ENCODE peak calls at places on chromosomes 6 and 20, in eight cellular contexts. T, N, B, Q, U, J, Z and W are unnamed samples.

GRCh38 chr20:33415948-33416347 is 14.6 kb upstream of the CDK5RAP1 start:
- DNase-seq in T (peak), N (peak), B (peak), Q (peak), U (no peak), J (no peak), Z (peak), W (peak)

GRCh38 chr6:164401871-164402270 is 907.5 kb downstream of the C6orf118 start:
- DNase-seq in T (no peak), N (no peak), B (peak), Q (no peak), U (no peak), J (no peak), Z (no peak), W (no peak)

GRCh38 chr6:90403489-90404381 is 107.1 kb upstream of the BACH2 start:
- DNase-seq in T (peak), N (peak), B (peak), Q (peak), U (no peak), J (no peak), Z (peak), W (no peak)

GRCh38 chr20:19918965-19919329 is 98.2 kb upstream of the NAA20 start:
- DNase-seq in T (no peak), N (no peak), B (no peak), Q (no peak), U (no peak), J (no peak), Z (no peak), W (no peak)

GRCh38 chr6:170108890-170109587 is 181.8 kb downstream of the DLL1 start:
- DNase-seq in T (no peak), N (no peak), B (no peak), Q (no peak), U (no peak), J (no peak), Z (no peak), W (no peak)

GRCh38 chr20:24746351-24746685 is 202.8 kb upstream of the CST7 start:
- DNase-seq in T (no peak), N (no peak), B (no peak), Q (peak), U (peak), J (peak), Z (no peak), W (no peak)

GRCh38 chr20:8895472-8895871 is 173.4 kb upstream of the PLCB4 start:
- DNase-seq in T (no peak), N (no peak), B (no peak), Q (no peak), U (no peak), J (no peak), Z (no peak), W (no peak)

GRCh38 chr6:21228411-21228810 is 365.1 kb upstream of the SOX4 start:
- DNase-seq in T (no peak), N (no peak), B (no peak), Q (peak), U (no peak), J (no peak), Z (no peak), W (no peak)

GRCh38 chr6:13873288-13874190 is 51.2 kb upstream of the RNF182 start:
- DNase-seq in T (peak), N (peak), B (peak), Q (peak), U (peak), J (peak), Z (no peak), W (peak)

GRCh38 chr6:170142559-170142958 is 148.3 kb downstream of the DLL1 start:
- DNase-seq in T (no peak), N (no peak), B (no peak), Q (no peak), U (no peak), J (no peak), Z (no peak), W (no peak)

GRCh38 chr20:8215516-8215915 is 83.5 kb downstream of the PLCB1 start:
- DNase-seq in T (no peak), N (peak), B (no peak), Q (no peak), U (no peak), J (no peak), Z (peak), W (no peak)

GRCh38 chr20:56722042-56722441 is 92.9 kb downstream of the TFAP2C start:
- DNase-seq in T (no peak), N (no peak), B (no peak), Q (no peak), U (no peak), J (no peak), Z (no peak), W (no peak)

GRCh38 chr20:1196634-1197033 is 6.6 kb upstream of the C20orf202 start:
- DNase-seq in T (no peak), N (no peak), B (no peak), Q (no peak), U (no peak), J (no peak), Z (no peak), W (no peak)

GRCh38 chr20:8291873-8292272 is 159.8 kb downstream of the PLCB1 start:
- DNase-seq in T (no peak), N (peak), B (no peak), Q (no peak), U (no peak), J (no peak), Z (peak), W (no peak)

GRCh38 chr20:39645130-39645529 is 683.0 kb downstream of the DHX35 start:
- DNase-seq in T (no peak), N (no peak), B (no peak), Q (no peak), U (no peak), J (no peak), Z (no peak), W (peak)

GRCh38 chr6:142705054-142705453 is 239.9 kb downstream of the HIVEP2 start:
- DNase-seq in T (no peak), N (no peak), B (no peak), Q (no peak), U (no peak), J (no peak), Z (no peak), W (no peak)

GRCh38 chr6:109496036-109496761 is 13.2 kb upstream of the ZBTB24 start:
- DNase-seq in T (no peak), N (no peak), B (no peak), Q (no peak), U (no peak), J (no peak), Z (no peak), W (no peak)

GRCh38 chr20:5154543-5154925 is 27.7 kb downstream of the CDS2 start:
- DNase-seq in T (no peak), N (no peak), B (no peak), Q (no peak), U (no peak), J (no peak), Z (no peak), W (no peak)

GRCh38 chr20:54014301-54014914 is 56.0 kb downstream of the BCAS1 start:
- DNase-seq in T (no peak), N (no peak), B (no peak), Q (no peak), U (no peak), J (no peak), Z (no peak), W (no peak)

GRCh38 chr20:18466574-18466893 is 296 bp downstream of the DZANK1 start:
- DNase-seq in T (no peak), N (no peak), B (no peak), Q (no peak), U (no peak), J (no peak), Z (no peak), W (no peak)

GRCh38 chr6:28347119-28347518 is 2.6 kb upstream of the ZKSCAN3 start:
- DNase-seq in T (no peak), N (no peak), B (peak), Q (no peak), U (no peak), J (no peak), Z (no peak), W (no peak)

GRCh38 chr6:34969662-34970265 is 80.7 kb downstream of the ANKS1A start:
- DNase-seq in T (no peak), N (no peak), B (peak), Q (peak), U (no peak), J (no peak), Z (no peak), W (no peak)

GRCh38 chr6:155290491-155290890 is 23.8 kb downstream of the TFB1M start:
- DNase-seq in T (no peak), N (no peak), B (no peak), Q (no peak), U (no peak), J (no peak), Z (no peak), W (no peak)

GRCh38 chr6:155366325-155366724 is 52.0 kb upstream of the TFB1M start:
- DNase-seq in T (no peak), N (no peak), B (no peak), Q (no peak), U (no peak), J (no peak), Z (no peak), W (no peak)

GRCh38 chr6:144149894-144150672 is at the start of gene STX11:
- DNase-seq in T (peak), N (peak), B (peak), Q (peak), U (peak), J (peak), Z (peak), W (peak)

GRCh38 chr6:80132942-80133517 is 26.6 kb downstream of the BCKDHB start:
- DNase-seq in T (peak), N (peak), B (peak), Q (peak), U (peak), J (no peak), Z (peak), W (peak)

GRCh38 chr6:11264100-11264499 is 31.6 kb upstream of the NEDD9 start:
- DNase-seq in T (no peak), N (no peak), B (peak), Q (no peak), U (no peak), J (no peak), Z (no peak), W (no peak)

GRCh38 chr6:3751019-3751729 is at the start of gene PXDC1:
- DNase-seq in T (no peak), N (peak), B (no peak), Q (peak), U (no peak), J (peak), Z (no peak), W (no peak)

GRCh38 chr6:13466304-13467215 is 20.8 kb downstream of the GFOD1 start:
- DNase-seq in T (no peak), N (no peak), B (no peak), Q (peak), U (no peak), J (no peak), Z (peak), W (no peak)

GRCh38 chr6:2839195-2839981 is 2.3 kb downstream of the SERPINB1 start:
- DNase-seq in T (no peak), N (peak), B (no peak), Q (peak), U (no peak), J (peak), Z (peak), W (no peak)

GRCh38 chr20:31542201-31542842 is 28.1 kb downstream of the HM13 start:
- DNase-seq in T (no peak), N (no peak), B (no peak), Q (peak), U (no peak), J (no peak), Z (no peak), W (no peak)

GRCh38 chr20:44137210-44137781 is 49.7 kb downstream of the JPH2 start:
- DNase-seq in T (no peak), N (peak), B (no peak), Q (no peak), U (no peak), J (no peak), Z (peak), W (no peak)

GRCh38 chr20:35660122-35660937 is 4.4 kb downstream of the CPNE1 start:
- DNase-seq in T (no peak), N (no peak), B (no peak), Q (no peak), U (no peak), J (no peak), Z (no peak), W (no peak)

GRCh38 chr6:167306401-167306998 is 15.4 kb downstream of the UNC93A start:
- DNase-seq in T (no peak), N (peak), B (no peak), Q (no peak), U (no peak), J (no peak), Z (no peak), W (no peak)

GRCh38 chr6:3410385-3411360 is 46.2 kb downstream of the SLC22A23 start:
- DNase-seq in T (peak), N (peak), B (peak), Q (no peak), U (peak), J (peak), Z (peak), W (peak)

GRCh38 chr6:8627085-8627861 is 191.9 kb upstream of the SLC35B3 start:
- DNase-seq in T (no peak), N (peak), B (no peak), Q (peak), U (no peak), J (no peak), Z (peak), W (no peak)

GRCh38 chr20:39136145-39136544 is 174.0 kb downstream of the DHX35 start:
- DNase-seq in T (no peak), N (no peak), B (no peak), Q (no peak), U (no peak), J (no peak), Z (no peak), W (no peak)

GRCh38 chr6:37365791-37366190 is 12.0 kb downstream of the RNF8 start:
- DNase-seq in T (no peak), N (peak), B (peak), Q (no peak), U (no peak), J (no peak), Z (peak), W (no peak)
- TF ChIP-seq CTCF in T (peak), N (peak), B (peak), Q (peak), U (no peak), J (no peak), Z (no peak), W (no peak)

GRCh38 chr20:51042657-51043247 is 19.8 kb upstream of the KCNG1 start:
- DNase-seq in T (no peak), N (no peak), B (no peak), Q (no peak), U (no peak), J (no peak), Z (no peak), W (no peak)
- TF ChIP-seq CTCF in T (peak), N (peak), B (peak), Q (no peak), U (no peak), J (no peak), Z (no peak), W (peak)

GRCh38 chr6:41229716-41230115 is 1.6 kb downstream of the TREML4 start:
- DNase-seq in T (no peak), N (no peak), B (no peak), Q (no peak), U (no peak), J (no peak), Z (no peak), W (no peak)

GRCh38 chr6:41228616-41229015 is 467 bp downstream of the TREML4 start:
- DNase-seq in T (no peak), N (peak), B (peak), Q (peak), U (no peak), J (no peak), Z (no peak), W (no peak)

GRCh38 chr6:41228088-41228487 is at the start of gene TREML4:
- DNase-seq in T (no peak), N (no peak), B (no peak), Q (no peak), U (no peak), J (no peak), Z (no peak), W (no peak)

GRCh38 chr6:41232667-41233066 is 4.5 kb downstream of the TREML4 start:
- DNase-seq in T (no peak), N (no peak), B (no peak), Q (no peak), U (no peak), J (no peak), Z (no peak), W (no peak)

DNA sequence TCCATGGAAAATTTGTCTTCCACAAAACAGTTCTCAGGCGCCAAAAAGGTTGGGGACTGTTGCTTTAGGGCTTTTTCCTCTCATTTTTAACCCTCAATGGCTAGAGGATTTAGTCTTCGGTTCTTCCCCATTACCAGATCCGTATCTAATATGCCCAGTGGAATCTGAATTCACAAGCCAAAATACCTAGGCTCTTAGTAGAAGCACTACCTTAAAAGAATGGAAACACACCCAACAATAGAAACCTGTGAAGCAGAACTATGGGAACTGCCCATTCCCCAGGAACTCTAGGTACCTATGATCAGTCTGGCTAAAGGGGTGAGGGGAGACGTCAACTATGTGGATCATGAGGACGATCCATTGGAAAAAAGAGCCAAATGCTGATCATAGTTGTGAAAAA is 3.1 kb downstream of the TREML4 start:
- DNase-seq in T (no peak), N (no peak), B (no peak), Q (no peak), U (no peak), J (no peak), Z (no peak), W (no peak)
- TF ChIP-seq CTCF in T (no peak), N (no peak), B (no peak), Q (no peak), U (no peak), J (no peak), Z (no peak), W (no peak)

GRCh38 chr6:31888281-31889258 is 8.9 kb downstream of the EHMT2 start:
- DNase-seq in T (peak), N (no peak), B (peak), Q (no peak), U (no peak), J (no peak), Z (no peak), W (peak)
- TF ChIP-seq CTCF in T (peak), N (peak), B (peak), Q (peak), U (peak), J (peak), Z (peak), W (peak)

GRCh38 chr6:152750694-152751093 is at the start of gene VIP:
- DNase-seq in T (peak), N (peak), B (peak), Q (peak), U (no peak), J (no peak), Z (peak), W (peak)

GRCh38 chr6:152746172-152746553 is 4.4 kb upstream of the VIP start:
- DNase-seq in T (no peak), N (peak), B (no peak), Q (peak), U (no peak), J (no peak), Z (peak), W (no peak)

GRCh38 chr6:152749336-152749735 is 1.3 kb upstream of the VIP start:
- DNase-seq in T (no peak), N (no peak), B (no peak), Q (no peak), U (no peak), J (no peak), Z (no peak), W (no peak)

GRCh38 chr6:152745509-152746171 is 5.0 kb upstream of the VIP start:
- DNase-seq in T (no peak), N (no peak), B (no peak), Q (no peak), U (no peak), J (no peak), Z (no peak), W (no peak)

DNA sequence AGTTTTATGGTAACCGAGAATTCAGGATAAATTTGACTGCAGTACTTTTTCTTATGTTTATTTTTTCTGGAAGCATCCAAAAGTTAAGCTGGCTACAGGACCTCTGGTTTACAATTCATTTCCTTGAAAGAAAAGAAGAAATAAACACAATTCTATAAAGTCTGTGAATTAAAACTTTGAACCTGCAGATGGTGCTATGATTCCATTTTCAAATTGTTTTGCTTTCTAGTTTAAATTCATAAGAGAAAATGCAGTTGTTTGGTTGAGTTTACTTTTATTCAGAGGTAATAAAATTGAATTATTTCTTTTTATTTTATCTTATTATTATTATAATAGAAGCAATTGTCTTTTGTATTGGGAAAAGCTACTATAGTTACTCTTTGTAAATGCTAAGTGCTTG is 1.8 kb upstream of the VIP start:
- DNase-seq in T (no peak), N (peak), B (peak), Q (no peak), U (no peak), J (no peak), Z (peak), W (no peak)
- TF ChIP-seq CTCF in T (peak), N (peak), B (peak), Q (peak), U (no peak), J (no peak), Z (no peak), W (peak)

DNA sequence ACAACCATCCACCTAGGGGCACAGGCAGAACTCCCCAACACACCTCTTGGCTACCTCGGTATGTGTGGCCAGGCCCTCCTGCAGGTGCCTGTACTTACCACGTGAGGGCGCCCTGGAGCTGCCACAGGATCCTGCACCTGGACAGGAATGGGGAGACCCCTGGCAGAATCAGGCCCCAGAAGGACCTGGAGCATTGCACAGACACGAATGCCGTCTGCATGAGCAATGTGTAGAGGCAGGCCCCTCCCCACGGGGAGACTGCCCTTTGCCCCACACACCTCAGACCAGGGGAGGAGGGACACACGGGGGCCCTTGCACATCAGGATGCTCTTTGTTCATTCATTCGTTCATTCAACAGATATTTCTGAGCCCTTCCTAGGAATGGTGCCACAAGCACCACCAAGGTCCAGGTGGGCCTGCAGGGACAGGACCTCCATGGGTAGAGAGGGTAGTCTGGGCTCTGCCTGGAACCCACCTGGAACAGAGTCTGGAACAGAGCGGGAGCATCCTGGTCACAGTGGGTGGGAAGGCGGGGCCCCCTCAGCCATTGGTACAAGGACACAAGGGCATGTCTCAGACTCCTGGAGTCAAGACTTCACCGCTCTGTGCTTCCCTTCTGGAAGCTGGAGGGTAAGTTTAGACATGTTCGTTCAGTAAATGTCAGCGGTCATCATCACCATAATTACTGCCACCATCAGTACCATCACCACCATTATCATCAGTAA is 32.3 kb downstream of the YTHDF1 start:
- DNase-seq in T (peak), N (peak), B (peak), Q (no peak), U (peak), J (no peak), Z (peak), W (peak)
- TF ChIP-seq CTCF in T (peak), N (peak), B (peak), Q (peak), U (no peak), J (peak), Z (peak), W (peak)